ENCODE peak calls at places on chromosome 10, in four cellular contexts. M is esophagus squamous epithelium, I is fibroblast of lung, R is WERI-Rb-1. Z is an unnamed sample.

GRCh38 chr10:105188737-105189463 is 547.8 kb downstream of the SORCS3 start:
- DNase-seq in M (no peak), I (peak; percentile 91), R (peak; percentile 55), Z (no peak)

GRCh38 chr10:7239312-7239985 is 171.4 kb downstream of the SFMBT2 start:
- DNase-seq in M (no peak), I (no peak), R (no peak), Z (no peak)

GRCh38 chr10:81820418-81820817 is 54.6 kb upstream of the NRG3 start:
- DNase-seq in M (no peak), I (no peak), R (no peak), Z (peak; percentile 58)

GRCh38 chr10:62819521-62819920 is 3.4 kb upstream of the EGR2 start:
- DNase-seq in M (no peak), I (peak; percentile 45), R (no peak), Z (no peak)

GRCh38 chr10:109647627-109648026 is 275.7 kb downstream of the XPNPEP1 start:
- DNase-seq in M (no peak), I (no peak), R (peak; percentile 52), Z (peak; percentile 33)

GRCh38 chr10:117007080-117007479 is 2.1 kb upstream of the SHTN1 start:
- DNase-seq in M (no peak), I (peak; percentile 84), R (no peak), Z (no peak)

GRCh38 chr10:98264378-98265065 is 3.5 kb downstream of the LOXL4 start:
- DNase-seq in M (no peak), I (no peak), R (no peak), Z (no peak)

GRCh38 chr10:50627443-50627842 is 3.7 kb upstream of the SGMS1 start:
- DNase-seq in M (no peak), I (no peak), R (no peak), Z (no peak)

GRCh38 chr10:21272585-21273399 is 252.7 kb downstream of the SKIDA1 start:
- DNase-seq in M (no peak), I (no peak), R (no peak), Z (no peak)

GRCh38 chr10:71857934-71858890 is 7.2 kb upstream of the PSAP start:
- DNase-seq in M (no peak), I (no peak), R (no peak), Z (no peak)

GRCh38 chr10:70849582-70850016 is 33.9 kb downstream of the SGPL1 start:
- DNase-seq in M (no peak), I (peak; percentile 96), R (no peak), Z (no peak)

GRCh38 chr10:128688154-128688553 is 561.9 kb upstream of the MKI67 start:
- DNase-seq in M (no peak), I (no peak), R (no peak), Z (no peak)

GRCh38 chr10:97497572-97498075 is 598 bp downstream of the MMS19 start:
- DNase-seq in M (peak; percentile 43), I (peak; percentile 82), R (peak; percentile 91), Z (peak; percentile 83)

GRCh38 chr10:24893127-24893526 is 59.3 kb downstream of the PRTFDC1 start:
- DNase-seq in M (no peak), I (peak; percentile 58), R (no peak), Z (no peak)

GRCh38 chr10:72784551-72785421 is 92.8 kb downstream of the MCU start:
- DNase-seq in M (no peak), I (peak; percentile 93), R (peak; percentile 25), Z (peak; percentile 18)

GRCh38 chr10:125134483-125134848 is 25.9 kb downstream of the CTBP2 start:
- DNase-seq in M (no peak), I (no peak), R (no peak), Z (no peak)

GRCh38 chr10:15320522-15321203 is 50.4 kb downstream of the FAM171A1 start:
- DNase-seq in M (no peak), I (no peak), R (no peak), Z (no peak)

GRCh38 chr10:100775346-100775745 is 30.0 kb downstream of the PAX2 start:
- DNase-seq in M (no peak), I (no peak), R (no peak), Z (no peak)

GRCh38 chr10:122301055-122301810 is 30.1 kb downstream of the BTBD16 start:
- DNase-seq in M (no peak), I (peak; percentile 97), R (no peak), Z (no peak)

GRCh38 chr10:116287906-116288501 is 15.0 kb upstream of the GFRA1 start:
- DNase-seq in M (no peak), I (peak; percentile 44), R (peak; percentile 59), Z (peak; percentile 42)

GRCh38 chr10:6170638-6171037 is 32.1 kb upstream of the PFKFB3 start:
- DNase-seq in M (no peak), I (no peak), R (peak; percentile 11), Z (peak; percentile 2)

GRCh38 chr10:9781681-9782080 is 1236.0 kb upstream of the CELF2 start:
- DNase-seq in M (no peak), I (peak; percentile 65), R (no peak), Z (no peak)

GRCh38 chr10:69669408-69669807 is 39.4 kb downstream of the FAM241B start:
- DNase-seq in M (no peak), I (no peak), R (peak; percentile 65), Z (no peak)

GRCh38 chr10:43863859-43864591 is 215.3 kb upstream of the ZNF32 start:
- DNase-seq in M (no peak), I (peak; percentile 93), R (no peak), Z (no peak)

GRCh38 chr10:43259981-43260761 is 6.7 kb downstream of the RASGEF1A start:
- DNase-seq in M (no peak), I (no peak), R (no peak), Z (peak; percentile 58)

GRCh38 chr10:70162892-70163201 is 7.5 kb downstream of the SAR1A start:
- DNase-seq in M (no peak), I (no peak), R (no peak), Z (no peak)

GRCh38 chr10:113802997-113803396 is 50.9 kb downstream of the DCLRE1A start:
- DNase-seq in M (no peak), I (no peak), R (no peak), Z (no peak)

GRCh38 chr10:79193694-79194382 is 125.1 kb downstream of the ZMIZ1 start:
- DNase-seq in M (no peak), I (no peak), R (no peak), Z (no peak)

GRCh38 chr10:79197558-79197957 is 128.8 kb downstream of the ZMIZ1 start:
- DNase-seq in M (no peak), I (no peak), R (no peak), Z (no peak)

GRCh38 chr10:79192677-79193003 is 123.9 kb downstream of the ZMIZ1 start:
- DNase-seq in M (no peak), I (peak; percentile 76), R (no peak), Z (no peak)

GRCh38 chr10:79196470-79197461 is 128.0 kb downstream of the ZMIZ1 start:
- DNase-seq in M (no peak), I (peak; percentile 56), R (peak; percentile 88), Z (peak; percentile 95)

GRCh38 chr10:79195091-79195923 is 126.5 kb downstream of the ZMIZ1 start:
- DNase-seq in M (peak; percentile 37), I (peak; percentile 81), R (peak; percentile 93), Z (peak; percentile 95)
- H3K4me3 ChIP-seq in M (no peak overlapping the region), I (no peak overlapping the region), R (no peak overlapping the region), Z (no peak overlapping the region)

GRCh38 chr10:90031776-90032175 is 330.4 kb downstream of the KIF20B start:
- DNase-seq in M (no peak), I (no peak), R (no peak), Z (no peak)
- H3K4me3 ChIP-seq in M (no peak overlapping the region), I (no peak overlapping the region), R (no peak overlapping the region), Z (no peak overlapping the region)

GRCh38 chr10:90856964-90857634 is 740 bp downstream of the HTR7 start:
- DNase-seq in M (no peak), I (peak; percentile 17), R (peak; percentile 15), Z (peak; percentile 60)

GRCh38 chr10:90859321-90859751 is 1.5 kb upstream of the HTR7 start:
- DNase-seq in M (no peak), I (peak; percentile 85), R (no peak), Z (no peak)

GRCh38 chr10:90857635-90858488 is at the start of gene HTR7:
- DNase-seq in M (no peak), I (peak; percentile 48), R (peak; percentile 72), Z (peak; percentile 93)

GRCh38 chr10:90860790-90861189 is 3.0 kb upstream of the HTR7 start:
- DNase-seq in M (no peak), I (no peak), R (no peak), Z (no peak)

DNA sequence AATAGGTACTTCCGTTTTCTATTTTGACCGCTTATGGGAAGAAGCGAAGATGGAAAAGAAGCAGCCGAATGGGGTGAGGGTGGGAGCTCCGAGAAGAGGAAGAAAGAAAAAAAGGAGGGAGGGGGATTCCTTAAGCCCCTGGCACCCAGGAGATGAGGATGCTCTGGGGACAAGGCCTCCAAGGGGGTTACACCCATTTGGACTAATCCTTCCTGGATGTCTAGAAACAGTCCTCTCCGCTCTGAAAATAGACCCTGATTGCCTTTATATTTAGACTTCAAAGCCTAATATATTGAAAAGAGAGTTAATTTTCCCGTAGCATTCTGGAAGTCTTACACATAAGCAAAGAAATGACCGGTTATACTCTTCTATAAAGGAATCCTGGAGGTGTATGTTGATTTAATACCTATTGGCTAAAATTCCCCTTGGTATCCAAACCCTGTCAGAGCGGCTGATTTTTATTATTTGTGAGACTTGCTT is 690 bp upstream of the HTR7 start:
- DNase-seq in M (no peak), I (no peak), R (no peak), Z (peak; percentile 27)
- H3K4me3 ChIP-seq in M (peak overlapping the region; percentile 64), I (peak overlapping the region; percentile 68), R (peak overlapping the region; percentile 68), Z (peak overlapping the region; percentile 80)

GRCh38 chr10:46228076-46229071 is 58.4 kb upstream of the ANTXRL start:
- DNase-seq in M (no peak), I (peak; percentile 58), R (peak; percentile 81), Z (peak; percentile 84)
- H3K4me3 ChIP-seq in M (no peak overlapping the region), I (no peak overlapping the region), R (no peak overlapping the region), Z (no peak overlapping the region)

DNA sequence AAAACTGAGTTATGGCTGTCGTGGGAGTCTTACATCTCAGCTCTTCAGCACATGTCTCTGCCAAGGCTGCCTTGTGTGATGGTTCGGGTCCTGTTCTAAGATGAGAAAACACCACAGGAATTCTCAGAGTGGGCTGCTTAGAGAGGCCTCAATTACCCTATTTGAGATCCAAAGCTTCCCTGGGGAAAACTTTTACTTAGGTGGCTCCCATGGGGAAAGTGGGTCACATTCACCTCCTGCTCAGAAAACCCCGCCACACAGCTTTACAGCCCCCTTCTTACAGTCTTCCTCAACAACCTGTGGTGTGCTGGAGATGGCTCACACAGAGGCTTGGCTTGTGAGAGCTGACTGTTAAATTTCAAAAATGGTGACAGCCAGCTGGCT is 36.6 kb upstream of the KCNIP2 start:
- DNase-seq in M (no peak), I (no peak), R (no peak), Z (no peak)
- H3K4me3 ChIP-seq in M (no peak overlapping the region), I (no peak overlapping the region), R (no peak overlapping the region), Z (no peak overlapping the region)

Z was measured in H7.